ENCODE peak calls at places on chromosomes 12 and 14, in six cellular contexts. U is colonic mucosa; Z is cardiac muscle cell; K is tibial artery; P is CD8-positive, alpha-beta T cell; E is left ventricle myocardium inferior. Y is an unnamed sample.

GRCh38 chr12:13099066-13099909 is 4.2 kb downstream of the GSG1 start:
- DNase-seq in U (no peak), Z (no peak), K (peak), P (no peak), E (no peak), Y (no peak)

GRCh38 chr12:104736307-104736706 is 221.8 kb downstream of the SLC41A2 start:
- DNase-seq in U (peak), Z (no peak), K (no peak), P (no peak), E (no peak), Y (no peak)

GRCh38 chr14:95227279-95227860 is 70.0 kb upstream of the DICER1 start:
- DNase-seq in U (no peak), Z (no peak), K (no peak), P (no peak), E (no peak), Y (no peak)

GRCh38 chr14:61268797-61269196 is 12.3 kb downstream of the TMEM30B start:
- DNase-seq in U (no peak), Z (no peak), K (no peak), P (no peak), E (no peak), Y (no peak)

GRCh38 chr12:91781114-91781513 is 364.5 kb downstream of the BTG1 start:
- DNase-seq in U (no peak), Z (peak), K (no peak), P (no peak), E (no peak), Y (no peak)

GRCh38 chr12:128069359-128069997 is 197.5 kb upstream of the TMEM132C start:
- DNase-seq in U (peak), Z (peak), K (no peak), P (no peak), E (no peak), Y (no peak)

GRCh38 chr12:6772331-6772695 is at the start of gene LAG3:
- DNase-seq in U (peak), Z (no peak), K (no peak), P (peak), E (no peak), Y (no peak)

GRCh38 chr12:98893601-98894411 is 248.7 kb downstream of the APAF1 start:
- DNase-seq in U (no peak), Z (peak), K (no peak), P (no peak), E (no peak), Y (no peak)

GRCh38 chr12:39958377-39958776 is 147.5 kb downstream of the SLC2A13 start:
- DNase-seq in U (no peak), Z (no peak), K (no peak), P (no peak), E (no peak), Y (no peak)

GRCh38 chr14:89315493-89316456 is 101.3 kb downstream of the FOXN3 start:
- DNase-seq in U (no peak), Z (no peak), K (no peak), P (no peak), E (no peak), Y (no peak)

GRCh38 chr12:3016191-3016590 is 57.0 kb downstream of the TEAD4 start:
- DNase-seq in U (no peak), Z (no peak), K (no peak), P (no peak), E (no peak), Y (no peak)

GRCh38 chr14:76762617-76763361 is 1.5 kb downstream of the VASH1 start:
- DNase-seq in U (peak), Z (no peak), K (peak), P (no peak), E (no peak), Y (no peak)

GRCh38 chr14:104984056-104984894 is 1.3 kb upstream of the CLBA1 start:
- DNase-seq in U (no peak), Z (no peak), K (no peak), P (no peak), E (no peak), Y (no peak)

GRCh38 chr12:63440063-63440462 is 228.2 kb downstream of the DPY19L2 start:
- DNase-seq in U (no peak), Z (no peak), K (no peak), P (no peak), E (no peak), Y (no peak)

GRCh38 chr12:94644622-94645021 is 5.7 kb downstream of the TMCC3 start:
- DNase-seq in U (no peak), Z (no peak), K (no peak), P (no peak), E (no peak), Y (no peak)

GRCh38 chr12:80064269-80064668 is 35.1 kb upstream of the OTOGL start:
- DNase-seq in U (no peak), Z (no peak), K (no peak), P (no peak), E (no peak), Y (no peak)

GRCh38 chr14:73397810-73398209 is 60.5 kb downstream of the NUMB start:
- DNase-seq in U (no peak), Z (peak), K (no peak), P (no peak), E (no peak), Y (no peak)

GRCh38 chr14:63853831-63854293 is 1.1 kb downstream of the SYNE2 start:
- DNase-seq in U (peak), Z (peak), K (peak), P (peak), E (peak), Y (peak)

GRCh38 chr12:120861074-120861795 is 42.9 kb downstream of the SPPL3 start:
- DNase-seq in U (no peak), Z (no peak), K (no peak), P (no peak), E (no peak), Y (no peak)

GRCh38 chr14:22820731-22821130 is 5.5 kb upstream of the SLC7A7 start:
- DNase-seq in U (no peak), Z (no peak), K (no peak), P (no peak), E (no peak), Y (no peak)

GRCh38 chr14:90573385-90574105 is 176.7 kb downstream of the CALM1 start:
- DNase-seq in U (no peak), Z (peak), K (no peak), P (no peak), E (no peak), Y (no peak)

GRCh38 chr14:90576581-90576980 is 179.8 kb downstream of the CALM1 start:
- DNase-seq in U (no peak), Z (no peak), K (no peak), P (no peak), E (no peak), Y (no peak)

GRCh38 chr14:90575336-90575735 is 178.5 kb downstream of the CALM1 start:
- DNase-seq in U (no peak), Z (no peak), K (no peak), P (no peak), E (no peak), Y (no peak)

GRCh38 chr14:90575781-90576180 is 179.0 kb downstream of the CALM1 start:
- DNase-seq in U (no peak), Z (no peak), K (no peak), P (no peak), E (no peak), Y (no peak)

DNA sequence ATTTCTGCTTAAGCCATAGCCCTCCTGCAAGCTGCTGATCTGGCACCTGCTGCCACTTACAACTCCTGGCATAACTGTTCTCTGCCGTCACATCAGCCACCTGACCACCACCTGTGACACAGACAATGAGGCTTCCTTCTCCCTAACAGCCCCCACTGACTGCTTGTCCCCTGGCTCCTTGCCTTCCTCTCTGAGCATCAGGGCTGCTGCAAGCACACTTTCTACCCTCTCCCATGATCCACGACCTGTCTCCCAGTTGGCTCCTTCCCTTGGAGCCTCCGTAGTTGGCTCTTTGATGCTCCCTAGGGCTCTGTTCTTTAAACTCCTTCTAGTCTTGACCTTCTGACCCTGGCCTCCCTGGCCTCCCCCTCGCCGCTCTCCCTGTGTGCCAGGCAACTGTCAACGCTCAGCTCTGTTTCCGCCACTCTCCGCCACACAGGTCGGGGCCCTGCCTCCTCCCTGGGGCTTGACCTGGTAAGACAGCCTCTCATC is 177.9 kb downstream of the CALM1 start:
- DNase-seq in U (no peak), Z (peak), K (no peak), P (no peak), E (peak), Y (no peak)
- H3K27ac ChIP-seq in U (no peak), Z (peak), K (no peak), P (no peak), E (peak), Y (no peak)

DNA sequence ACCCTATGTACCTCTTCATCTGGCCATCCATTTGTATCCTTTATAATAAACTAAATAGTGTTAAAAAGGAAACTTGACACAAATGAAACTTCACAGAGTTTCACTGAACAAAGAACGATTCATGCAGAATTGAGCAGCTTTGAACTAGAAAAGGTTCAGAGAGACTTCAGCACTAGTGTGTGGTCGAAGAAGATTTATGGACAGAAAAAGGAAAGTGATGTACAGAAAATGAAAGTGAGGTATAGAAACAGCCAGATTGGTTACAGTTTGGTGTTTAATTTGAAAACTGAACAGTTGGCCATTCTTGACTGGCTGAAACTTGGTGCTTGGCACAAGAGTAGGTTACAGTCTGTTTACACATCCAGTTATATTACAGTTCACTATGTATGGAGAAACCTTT is 207.1 kb downstream of the GALC start:
- DNase-seq in U (no peak), Z (no peak), K (no peak), P (no peak), E (no peak), Y (no peak)
- H3K4me3 ChIP-seq in U (no peak), Z (no peak), K (no peak), P (no peak), E (no peak), Y (no peak)

DNA sequence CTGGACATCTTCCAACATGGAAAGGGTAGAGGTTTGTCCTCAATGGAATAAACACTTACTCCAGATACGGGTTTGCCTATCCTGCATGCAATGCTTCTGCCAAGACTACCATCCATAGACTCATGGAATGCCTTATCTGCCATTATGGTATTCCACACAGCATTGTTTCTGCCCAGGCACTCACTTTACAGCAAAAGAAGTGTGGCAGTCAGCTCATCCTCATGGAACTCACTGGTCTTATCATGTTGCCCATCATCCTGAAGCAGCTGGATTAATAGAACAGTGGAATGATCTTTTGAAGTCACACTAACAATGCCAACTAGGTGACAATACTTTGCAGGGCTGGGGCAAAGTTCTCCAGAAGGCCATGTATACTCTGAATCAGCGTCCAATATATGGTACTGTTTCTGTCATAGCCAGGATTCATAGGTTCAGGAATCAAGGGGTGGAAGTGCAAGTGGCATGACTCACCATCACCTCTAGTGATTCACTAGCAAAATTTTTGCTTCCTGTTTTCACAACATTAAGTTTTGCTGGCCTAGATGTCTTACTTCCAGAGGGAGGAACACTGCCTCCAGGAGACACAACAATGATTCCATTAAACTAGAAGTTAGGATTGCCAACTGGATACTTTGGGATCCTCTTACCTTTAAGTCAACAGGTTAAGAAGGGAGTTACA is 140.4 kb downstream of the SLC35F4 start:
- DNase-seq in U (no peak), Z (no peak), K (no peak), P (no peak), E (no peak), Y (no peak)
- H3K27ac ChIP-seq in U (no peak), Z (no peak), K (no peak), P (no peak), E (no peak), Y (no peak)

GRCh38 chr14:85534914-85535313 is 5.0 kb downstream of the FLRT2 start:
- DNase-seq in U (no peak), Z (no peak), K (no peak), P (no peak), E (no peak), Y (no peak)
- H3K4me3 ChIP-seq in U (no peak), Z (peak), K (peak), P (no peak), E (peak), Y (no peak)

GRCh38 chr14:33792387-33793368 is 158.2 kb downstream of the EGLN3 start:
- DNase-seq in U (peak), Z (peak), K (peak), P (peak), E (peak), Y (peak)
- H3K27ac ChIP-seq in U (no peak), Z (no peak), K (peak), P (no peak), E (peak), Y (no peak)

DNA sequence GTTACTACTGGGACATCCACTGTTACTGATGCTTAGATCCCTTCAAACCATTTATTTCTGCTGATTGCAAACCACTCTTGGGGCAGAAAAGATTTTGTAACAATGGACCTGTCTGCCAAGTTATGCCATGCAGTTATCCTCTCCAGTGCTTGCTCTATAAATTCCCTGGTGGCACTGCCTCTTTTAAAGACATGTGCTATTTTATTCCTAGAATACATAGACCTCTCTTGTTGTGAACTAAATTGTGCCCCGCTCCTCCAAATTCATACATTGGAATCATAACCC is 708.6 kb upstream of the FOXG1 start:
- DNase-seq in U (no peak), Z (no peak), K (no peak), P (no peak), E (no peak), Y (no peak)
- H3K4me3 ChIP-seq in U (no peak), Z (no peak), K (no peak), P (no peak), E (peak), Y (no peak)

GRCh38 chr12:47097276-47097896 is 17.6 kb upstream of the AMIGO2 start:
- DNase-seq in U (no peak), Z (no peak), K (no peak), P (no peak), E (no peak), Y (no peak)
- H3K27ac ChIP-seq in U (no peak), Z (no peak), K (peak), P (no peak), E (no peak), Y (no peak)

DNA sequence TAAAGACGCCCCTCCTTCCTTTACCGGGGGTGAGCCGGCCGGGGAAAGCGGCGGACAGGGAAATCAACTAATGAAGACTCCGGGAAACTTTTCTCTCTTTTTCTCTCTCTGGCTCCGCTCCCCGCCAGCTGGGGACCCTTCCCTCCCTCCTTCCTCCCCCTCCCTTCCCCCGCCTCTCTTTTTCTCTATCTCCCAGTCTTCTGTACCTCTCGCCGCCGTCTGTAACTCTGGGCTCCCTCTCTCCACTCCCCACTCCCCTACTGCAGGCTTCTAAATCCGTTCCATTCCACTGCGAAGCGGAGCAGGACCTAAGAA is 6.9 kb upstream of the HOXC11 start:
- DNase-seq in U (no peak), Z (no peak), K (no peak), P (no peak), E (no peak), Y (no peak)
- H3K4me3 ChIP-seq in U (no peak), Z (no peak), K (peak), P (no peak), E (no peak), Y (no peak)